ENCODE peak calls at places on chromosomes 2 and 18, in five cellular contexts. S is A673; B is osteoblast; P is adipocyte; N is CD4-positive, alpha-beta memory T cell. J is an unnamed sample.

GRCh38 chr2:2014251-2014761 is 270.0 kb upstream of the PXDN start:
- DNase-seq in P (no peak), S (no peak), B (peak; percentile 78), N (no peak), J (no peak)

GRCh38 chr2:29443627-29444026 is 328.4 kb downstream of the CLIP4 start:
- DNase-seq in P (no peak), N (no peak), S (peak; percentile 54), B (no peak), J (no peak)

GRCh38 chr18:71209944-71210343 is 921.1 kb downstream of the SOCS6 start:
- DNase-seq in N (no peak), B (no peak), P (no peak), S (peak; percentile 16), J (no peak)

GRCh38 chr2:172848549-172848948 is 112.9 kb downstream of the RAPGEF4 start:
- DNase-seq in P (no peak), S (no peak), B (no peak), N (no peak), J (no peak)

GRCh38 chr2:138503087-138503442 is 1.5 kb downstream of the SPOPL start:
- DNase-seq in N (no peak), P (no peak), B (no peak), S (peak; percentile 4), J (no peak)

GRCh38 chr2:201057089-201057499 is 14.4 kb downstream of the HYCC2 start:
- DNase-seq in B (peak; percentile 57), N (no peak), P (peak; percentile 63), S (no peak), J (no peak)

GRCh38 chr2:40405440-40405839 is 46.5 kb downstream of the SLC8A1 start:
- DNase-seq in B (no peak), N (no peak), S (no peak), P (peak; percentile 59), J (no peak)

GRCh38 chr18:31410716-31411483 is 34.3 kb downstream of the DSG4 start:
- DNase-seq in B (no peak), P (no peak), S (no peak), N (no peak), J (no peak)

GRCh38 chr2:32976409-32977063 is 29.8 kb downstream of the LTBP1 start:
- DNase-seq in S (no peak), P (no peak), N (no peak), B (no peak), J (no peak)

GRCh38 chr2:60806988-60807681 is 51.1 kb downstream of the PAPOLG start:
- DNase-seq in P (peak; percentile 55), B (peak; percentile 67), S (peak; percentile 97), N (peak; percentile 74), J (no peak)

GRCh38 chr2:205060269-205060668 is 515.0 kb downstream of the PARD3B start:
- DNase-seq in P (peak; percentile 87), N (no peak), S (no peak), B (peak; percentile 55), J (no peak)

GRCh38 chr2:230205034-230205433 is 14.8 kb downstream of the SP110 start:
- DNase-seq in P (no peak), S (no peak), B (no peak), N (no peak), J (no peak)

GRCh38 chr2:144660518-144661316 is 140.8 kb upstream of the ZEB2 start:
- DNase-seq in P (peak; percentile 7), N (no peak), S (no peak), B (peak; percentile 18), J (no peak)

GRCh38 chr2:100612388-100613000 is 49.7 kb downstream of the PDCL3 start:
- DNase-seq in P (no peak), B (no peak), S (no peak), N (no peak), J (no peak)

GRCh38 chr2:119389615-119390306 is 23.0 kb downstream of the DBI start:
- DNase-seq in P (peak; percentile 65), S (peak; percentile 65), B (no peak), N (no peak), J (no peak)

GRCh38 chr2:105262662-105263091 is 21.1 kb downstream of the GPR45 start:
- DNase-seq in N (no peak), P (no peak), B (no peak), S (no peak), J (no peak)

GRCh38 chr2:69964353-69964831 is 3.0 kb upstream of the ASPRV1 start:
- DNase-seq in S (no peak), B (no peak), P (no peak), N (no peak), J (no peak)

GRCh38 chr2:5482929-5483331 is 209.3 kb upstream of the SOX11 start:
- DNase-seq in S (peak; percentile 35), P (peak; percentile 16), B (no peak), N (no peak), J (no peak)

GRCh38 chr18:57107141-57107832 is 39.6 kb upstream of the BOD1L2 start:
- DNase-seq in N (no peak), S (peak; percentile 35), P (peak; percentile 66), B (no peak), J (no peak)

GRCh38 chr2:11596801-11597200 is 63.0 kb downstream of the GREB1 start:
- DNase-seq in P (no peak), N (no peak), S (no peak), B (no peak), J (no peak)

GRCh38 chr2:191015229-191015628 is 1.3 kb upstream of the STAT1 start:
- DNase-seq in S (no peak), N (peak; percentile 49), B (no peak), P (no peak), J (no peak)

GRCh38 chr2:203706403-203706802 is at the start of gene CD28:
- DNase-seq in B (no peak), S (no peak), N (peak; percentile 96), P (no peak), J (peak; percentile 67)

GRCh38 chr2:199458017-199458805 is 472 bp upstream of the SATB2 start:
- DNase-seq in S (peak; percentile 88), B (peak; percentile 72), N (no peak), P (peak; percentile 76), J (no peak)

GRCh38 chr2:237045449-237045848 is 40.2 kb upstream of the COPS8 start:
- DNase-seq in B (no peak), P (peak; percentile 94), N (no peak), S (no peak), J (no peak)

GRCh38 chr2:69138793-69139510 is 126.0 kb downstream of the ANTXR1 start:
- DNase-seq in P (peak; percentile 82), B (no peak), N (no peak), S (no peak), J (no peak)

GRCh38 chr2:6526093-6526824 is 339.4 kb downstream of the CMPK2 start:
- DNase-seq in N (no peak), P (no peak), B (no peak), S (peak; percentile 12), J (no peak)

GRCh38 chr2:96102596-96103387 is 13.6 kb downstream of the ADRA2B start:
- DNase-seq in S (no peak), B (peak; percentile 62), P (no peak), N (peak; percentile 10), J (no peak)

GRCh38 chr2:129717560-129718128 is 261.8 kb upstream of the RAB6C start:
- DNase-seq in B (no peak), S (no peak), P (no peak), N (no peak), J (no peak)

GRCh38 chr18:49934457-49934856 is 121.1 kb upstream of the ACAA2 start:
- DNase-seq in B (no peak), S (no peak), N (no peak), P (peak; percentile 30), J (no peak)

GRCh38 chr2:2050321-2050905 is 280.7 kb downstream of the MYT1L start:
- DNase-seq in B (no peak), P (no peak), N (no peak), S (no peak), J (no peak)

GRCh38 chr2:66428986-66429612 is 5.8 kb upstream of the MEIS1 start:
- DNase-seq in N (no peak), B (peak; percentile 90), S (peak; percentile 87), P (peak; percentile 84), J (no peak)

GRCh38 chr2:217387776-217388381 is 528.0 kb upstream of the TNP1 start:
- DNase-seq in N (no peak), B (no peak), S (no peak), P (peak; percentile 17), J (no peak)
- H3K9me3 ChIP-seq in N (no peaks in the 10 kb centered on the region), B (no peaks in the 10 kb centered on the region), S (no peaks in the 10 kb centered on the region), P (peaks cover 4% of the 10 kb centered on the region), J (no peaks in the 10 kb centered on the region)

GRCh38 chr18:35256947-35257346 is 16.1 kb downstream of the ZNF397 start:
- DNase-seq in S (no peak), N (no peak), B (no peak), P (no peak), J (no peak)

GRCh38 chr18:35248429-35248828 is 7.6 kb downstream of the ZNF397 start:
- DNase-seq in P (no peak), N (no peak), S (no peak), B (no peak), J (no peak)

GRCh38 chr18:35252466-35252865 is 11.6 kb downstream of the ZNF397 start:
- DNase-seq in N (no peak), S (no peak), B (no peak), P (no peak), J (no peak)

DNA sequence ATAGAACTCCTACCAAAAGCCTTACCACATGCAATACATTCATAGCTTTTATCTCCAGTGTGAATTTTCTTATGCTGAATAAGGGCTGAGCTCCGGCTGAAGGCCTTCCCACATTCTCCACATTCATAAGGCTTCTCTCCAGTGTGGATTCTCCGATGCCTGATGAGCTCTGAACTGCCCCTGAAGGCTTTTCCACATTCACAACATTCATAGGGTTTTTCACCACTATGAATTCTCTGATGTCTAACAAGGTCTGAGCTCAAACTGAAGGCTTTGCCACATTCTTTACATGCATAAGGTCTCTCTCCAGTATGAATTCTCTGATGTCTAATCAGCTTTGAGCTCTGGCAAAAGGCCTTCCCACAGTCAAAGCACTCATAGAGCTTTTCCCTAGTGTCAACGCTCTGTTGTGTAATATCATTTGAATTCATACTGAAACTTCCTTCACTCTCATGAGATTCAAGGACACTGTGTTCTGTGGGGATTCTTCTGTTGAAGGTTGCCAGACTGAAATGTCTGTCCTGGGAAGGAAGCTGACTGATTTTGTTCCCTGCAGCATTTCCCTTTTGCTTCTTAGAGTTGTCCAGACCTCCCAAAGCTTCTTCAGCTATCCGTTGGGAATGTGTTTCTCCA is 12.9 kb downstream of the ZNF397 start:
- DNase-seq in S (no peak), B (no peak), P (no peak), N (no peak), J (no peak)
- H3K9me3 ChIP-seq in S (peaks cover 24% of the 10 kb centered on the region), B (peaks cover 17% of the 10 kb centered on the region), P (peaks cover 66% of the 10 kb centered on the region), N (no peaks in the 10 kb centered on the region), J (peaks cover 4% of the 10 kb centered on the region)

GRCh38 chr2:151802315-151802714 is 25.9 kb downstream of the ARL5A start:
- DNase-seq in S (no peak), B (no peak), P (no peak), N (no peak), J (no peak)

GRCh38 chr2:151808258-151809072 is 19.8 kb downstream of the ARL5A start:
- DNase-seq in S (peak; percentile 34), N (no peak), P (peak; percentile 65), B (peak; percentile 34), J (no peak)

GRCh38 chr2:151803811-151804210 is 24.4 kb downstream of the ARL5A start:
- DNase-seq in B (no peak), S (no peak), N (no peak), P (no peak), J (no peak)

GRCh38 chr2:151805961-151806360 is 22.3 kb downstream of the ARL5A start:
- DNase-seq in S (no peak), P (no peak), N (no peak), B (no peak), J (no peak)

GRCh38 chr2:151805343-151805742 is 22.9 kb downstream of the ARL5A start:
- DNase-seq in B (no peak), P (no peak), N (no peak), S (no peak), J (no peak)
- H3K9me3 ChIP-seq in B (no peaks in the 10 kb centered on the region), P (no peaks in the 10 kb centered on the region), N (no peaks in the 10 kb centered on the region), S (no peaks in the 10 kb centered on the region), J (no peaks in the 10 kb centered on the region)

GRCh38 chr2:84474176-84474575 is 15.1 kb upstream of the SUCLG1 start:
- DNase-seq in B (no peak), P (no peak), N (no peak), S (no peak), J (no peak)
- H3K9me3 ChIP-seq in B (peaks cover 4% of the 10 kb centered on the region), P (peaks cover 44% of the 10 kb centered on the region), N (no peaks in the 10 kb centered on the region), S (no peaks in the 10 kb centered on the region), J (peaks cover 4% of the 10 kb centered on the region)

J was measured in T-helper 17 cell.